ENCODE peak calls at places on chromosome 3, in four cellular contexts. I is IMR-90, W is Peyer's patch, U is colonic mucosa. C is an unnamed sample.

GRCh38 chr3:13055634-13056033 is 17.6 kb downstream of the IQSEC1 start:
- DNase-seq in I (no peak), W (no peak), U (no peak), C (no peak)

GRCh38 chr3:59555593-59556315 is 505.9 kb upstream of the CFAP20DC start:
- DNase-seq in I (peak), W (no peak), U (no peak), C (no peak)

GRCh38 chr3:152176241-152176640 is 92.5 kb upstream of the MBNL1 start:
- DNase-seq in I (peak), W (no peak), U (no peak), C (no peak)

GRCh38 chr3:24683511-24684384 is 189.1 kb upstream of the THRB start:
- DNase-seq in I (peak), W (no peak), U (peak), C (peak)

GRCh38 chr3:17639765-17640164 is 102.7 kb downstream of the TBC1D5 start:
- DNase-seq in I (peak), W (no peak), U (no peak), C (peak)

GRCh38 chr3:12916159-12916558 is 74.8 kb upstream of the RPL32 start:
- DNase-seq in I (no peak), W (peak), U (no peak), C (no peak)

GRCh38 chr3:129975332-129976090 is 991 bp downstream of the TRH start:
- DNase-seq in I (no peak), W (no peak), U (no peak), C (no peak)

GRCh38 chr3:80355144-80355543 is 587.3 kb upstream of the ROBO1 start:
- DNase-seq in I (no peak), W (no peak), U (no peak), C (no peak)

GRCh38 chr3:158532099-158532734 is 38.8 kb upstream of the MLF1 start:
- DNase-seq in I (peak), W (no peak), U (no peak), C (no peak)

GRCh38 chr3:188370081-188370830 is 216.3 kb downstream of the LPP start:
- DNase-seq in I (no peak), W (no peak), U (no peak), C (no peak)

GRCh38 chr3:175342196-175342595 is 483.1 kb downstream of the NAALADL2 start:
- DNase-seq in I (peak), W (no peak), U (no peak), C (no peak)

DNA sequence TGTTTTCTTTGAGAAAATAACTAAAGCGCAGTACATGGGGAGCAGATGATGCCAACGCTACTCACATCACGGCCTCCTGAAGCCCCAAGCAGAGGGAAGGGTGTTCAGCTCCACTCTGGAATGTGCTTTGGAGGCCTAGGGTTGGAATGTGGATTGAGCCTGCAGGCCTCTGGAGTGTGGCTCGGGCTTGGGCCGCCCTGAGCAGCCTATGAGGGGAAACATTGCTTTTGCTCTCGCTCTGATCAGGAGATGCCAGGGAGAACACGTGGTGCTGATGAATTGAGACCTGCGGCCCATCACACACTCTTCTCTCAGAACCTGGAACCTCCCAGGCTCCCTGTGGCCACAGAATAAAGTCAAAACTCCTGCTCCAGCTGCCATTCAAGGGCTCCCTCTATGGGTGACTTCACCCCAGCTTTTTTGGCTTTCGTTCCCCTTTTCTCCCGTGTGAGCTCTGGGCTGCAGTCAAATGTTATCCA is 23.3 kb downstream of the CCDC13 start:
- DNase-seq in I (no peak), W (peak), U (no peak), C (no peak)
- TF ChIP-seq CTCF in I (peak), W (no peak), U (no peak), C (peak)

DNA sequence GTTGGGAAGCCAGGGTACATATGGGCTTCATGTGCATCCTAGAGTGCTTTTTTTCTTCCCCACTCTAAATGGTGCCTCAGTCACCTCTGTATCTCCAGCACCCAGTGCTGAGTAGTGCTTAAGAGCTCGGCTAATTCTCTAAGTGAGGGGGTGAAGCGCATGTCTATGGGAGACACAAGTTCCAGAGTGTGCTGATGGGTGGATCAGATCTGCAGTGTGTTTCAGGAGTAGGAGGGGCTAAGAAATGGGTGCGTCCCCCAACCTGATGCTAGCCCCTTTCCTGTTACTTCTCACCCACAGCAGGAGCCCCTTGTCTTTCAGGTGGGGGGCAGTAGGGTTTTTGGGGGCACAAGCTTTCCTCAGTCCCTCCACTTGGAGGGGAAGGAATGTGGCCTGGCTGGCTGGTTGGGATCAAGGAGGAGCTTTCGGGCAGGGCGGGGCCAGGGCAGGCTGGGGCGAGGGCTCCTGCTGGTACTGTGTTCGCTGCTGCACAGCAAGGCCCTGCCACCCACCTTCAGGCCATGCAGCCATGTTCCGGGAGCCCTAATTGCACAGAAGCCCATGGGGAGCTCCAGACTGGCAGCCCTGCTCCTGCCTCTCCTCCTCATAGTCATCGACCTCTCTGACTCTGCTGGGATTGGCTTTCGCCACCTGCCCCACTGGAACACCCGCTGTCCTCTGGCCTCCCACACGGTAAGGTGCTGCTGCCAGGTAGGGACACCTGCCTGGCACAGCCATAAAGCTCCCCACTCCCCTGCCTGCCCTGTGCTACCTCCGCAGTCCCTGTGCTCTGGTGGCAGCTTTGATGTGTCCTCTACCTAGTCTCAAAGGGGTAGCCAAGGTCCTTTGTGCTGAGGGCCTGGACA is at the start of gene IL17RE:
- DNase-seq in I (no peak), W (peak), U (peak), C (no peak)
- H3K4me3 ChIP-seq in I (no peak), W (peak), U (peak), C (no peak)

GRCh38 chr3:29478671-29479070 is 197.8 kb downstream of the RBMS3 start:
- DNase-seq in I (peak), W (no peak), U (no peak), C (no peak)

GRCh38 chr3:29481249-29481648 is 200.4 kb downstream of the RBMS3 start:
- DNase-seq in I (no peak), W (no peak), U (no peak), C (no peak)

GRCh38 chr3:29484633-29485032 is 203.8 kb downstream of the RBMS3 start:
- DNase-seq in I (no peak), W (no peak), U (no peak), C (no peak)

GRCh38 chr3:29486087-29486486 is 205.2 kb downstream of the RBMS3 start:
- DNase-seq in I (peak), W (no peak), U (no peak), C (peak)

DNA sequence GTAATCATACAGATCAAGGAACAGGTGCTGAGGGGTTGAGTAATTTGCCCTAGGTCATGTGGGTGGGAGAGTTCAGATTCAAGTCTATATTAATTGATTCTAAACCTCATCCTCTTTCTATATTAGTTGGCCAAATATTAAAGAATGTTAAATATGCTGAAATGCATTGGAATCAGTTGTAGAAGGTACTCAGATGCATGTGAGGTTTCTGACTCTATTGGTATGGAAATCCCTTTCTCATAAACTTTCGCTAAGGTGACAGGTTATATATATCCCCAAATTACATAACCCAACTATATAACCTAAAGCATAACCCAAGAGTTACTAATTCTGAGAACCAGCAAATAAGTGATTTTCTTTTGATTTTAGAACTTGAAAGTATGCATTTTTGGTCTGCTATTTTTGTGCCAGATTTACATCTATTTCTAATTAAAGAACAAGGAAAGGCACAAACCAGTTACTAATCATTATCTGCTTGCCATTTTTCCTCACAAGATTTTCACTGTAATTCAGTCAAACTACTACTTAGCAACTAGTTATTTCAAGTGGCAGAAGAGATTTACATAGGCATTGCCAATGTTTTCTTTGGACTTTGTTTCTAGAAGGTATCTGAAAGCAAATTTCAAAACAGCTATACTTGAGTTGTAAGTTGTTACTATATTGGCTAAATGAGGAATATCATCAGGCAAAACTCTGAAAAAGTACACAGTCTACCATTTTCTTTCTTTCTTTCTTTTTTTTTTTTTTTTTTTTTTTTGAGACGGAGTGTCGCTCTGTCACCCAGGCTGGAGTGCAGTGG is 201.3 kb downstream of the RBMS3 start:
- DNase-seq in I (no peak), W (no peak), U (no peak), C (no peak)
- TF ChIP-seq CTCF in I (no peak), W (no peak), U (no peak), C (no peak)

DNA sequence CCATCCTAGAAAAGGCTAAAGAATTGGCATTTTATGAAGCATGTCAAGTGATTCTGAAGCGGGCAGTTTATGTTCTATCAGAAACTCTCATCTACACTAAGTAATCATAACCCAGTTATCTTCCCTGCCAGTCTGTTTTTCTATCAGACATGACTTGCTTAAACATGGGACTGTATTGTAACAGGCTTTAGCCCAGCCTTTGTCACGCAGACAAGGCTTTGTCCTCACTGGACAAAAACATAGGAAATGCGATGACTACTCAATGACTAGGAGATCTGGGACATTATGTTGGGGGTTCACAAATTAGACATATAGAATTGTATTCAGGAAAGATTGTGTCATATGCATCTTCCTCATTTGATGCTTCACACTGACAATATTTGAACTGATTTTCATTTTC is 115.5 kb downstream of the GADL1 start:
- DNase-seq in I (no peak), W (no peak), U (no peak), C (no peak)
- H3K4me3 ChIP-seq in I (no peak), W (no peak), U (no peak), C (no peak)

GRCh38 chr3:148950806-148951205 is 40.5 kb upstream of the GYG1 start:
- DNase-seq in I (peak), W (no peak), U (no peak), C (no peak)
- TF ChIP-seq CTCF in I (no peak), W (no peak), U (no peak), C (peak)

C was measured in AG09309.